ENCODE peak calls at places on chromosome 22, in eight cellular contexts. One of them, this sample, is unnamed.

GRCh38 chr22:37781434-37782059 is 26.2 kb upstream of the GCAT start:
- DNase-seq in AG10803: no peak
- DNase-seq in Kasumi-1: peak
- DNase-seq in activated effector memory CD4-positive, alpha-beta T cell treated with anti-CD3 and anti-CD28 coated beads, Interleukin-2, amount 50 U/mL, for 16 hours: no peak
- DNase-seq in germinal center: no peak
- DNase-seq in adipocyte: no peak
- DNase-seq in AG08395: no peak
- DNase-seq in small intestine: no peak
- DNase-seq in this sample: no peak

GRCh38 chr22:27810566-27810965 is 9.0 kb upstream of the MN1 start:
- DNase-seq in AG08395: peak
- DNase-seq in Kasumi-1: no peak
- DNase-seq in small intestine: no peak
- DNase-seq in activated effector memory CD4-positive, alpha-beta T cell treated with anti-CD3 and anti-CD28 coated beads, Interleukin-2, amount 50 U/mL, for 16 hours: no peak
- DNase-seq in AG10803: peak
- DNase-seq in germinal center: no peak
- DNase-seq in adipocyte: peak
- DNase-seq in this sample: no peak

GRCh38 chr22:46537221-46537945 is at the start of gene CELSR1:
- DNase-seq in activated effector memory CD4-positive, alpha-beta T cell treated with anti-CD3 and anti-CD28 coated beads, Interleukin-2, amount 50 U/mL, for 16 hours: peak
- DNase-seq in germinal center: peak
- DNase-seq in AG08395: no peak
- DNase-seq in adipocyte: peak
- DNase-seq in Kasumi-1: no peak
- DNase-seq in small intestine: no peak
- DNase-seq in AG10803: no peak
- DNase-seq in this sample: no peak

GRCh38 chr22:38504731-38505594 is 1.1 kb downstream of the DDX17 start:
- DNase-seq in adipocyte: peak
- DNase-seq in Kasumi-1: peak
- DNase-seq in germinal center: peak
- DNase-seq in AG10803: peak
- DNase-seq in activated effector memory CD4-positive, alpha-beta T cell treated with anti-CD3 and anti-CD28 coated beads, Interleukin-2, amount 50 U/mL, for 16 hours: peak
- DNase-seq in small intestine: peak
- DNase-seq in AG08395: no peak
- DNase-seq in this sample: peak

GRCh38 chr22:30742291-30743256 is 47.9 kb downstream of the OSBP2 start:
- DNase-seq in AG08395: no peak
- DNase-seq in AG10803: no peak
- DNase-seq in small intestine: no peak
- DNase-seq in activated effector memory CD4-positive, alpha-beta T cell treated with anti-CD3 and anti-CD28 coated beads, Interleukin-2, amount 50 U/mL, for 16 hours: peak
- DNase-seq in adipocyte: peak
- DNase-seq in Kasumi-1: no peak
- DNase-seq in germinal center: no peak
- DNase-seq in this sample: no peak

GRCh38 chr22:46066691-46067090 is 83.6 kb upstream of the PPARA start:
- DNase-seq in Kasumi-1: no peak
- DNase-seq in germinal center: no peak
- DNase-seq in activated effector memory CD4-positive, alpha-beta T cell treated with anti-CD3 and anti-CD28 coated beads, Interleukin-2, amount 50 U/mL, for 16 hours: peak
- DNase-seq in small intestine: peak
- DNase-seq in AG08395: no peak
- DNase-seq in AG10803: peak
- DNase-seq in adipocyte: no peak
- DNase-seq in this sample: no peak

GRCh38 chr22:19679476-19680099 is 34.7 kb upstream of the SEPTIN5 start:
- DNase-seq in Kasumi-1: no peak
- DNase-seq in AG10803: peak
- DNase-seq in activated effector memory CD4-positive, alpha-beta T cell treated with anti-CD3 and anti-CD28 coated beads, Interleukin-2, amount 50 U/mL, for 16 hours: peak
- DNase-seq in adipocyte: peak
- DNase-seq in germinal center: peak
- DNase-seq in small intestine: peak
- DNase-seq in AG08395: peak
- DNase-seq in this sample: no peak

GRCh38 chr22:43399980-43400358 is 11.8 kb upstream of the MPPED1 start:
- DNase-seq in activated effector memory CD4-positive, alpha-beta T cell treated with anti-CD3 and anti-CD28 coated beads, Interleukin-2, amount 50 U/mL, for 16 hours: no peak
- DNase-seq in adipocyte: no peak
- DNase-seq in germinal center: no peak
- DNase-seq in Kasumi-1: no peak
- DNase-seq in AG10803: no peak
- DNase-seq in AG08395: no peak
- DNase-seq in small intestine: no peak
- DNase-seq in this sample: no peak

GRCh38 chr22:50481440-50482106 is at the start of gene ADM2:
- DNase-seq in small intestine: peak
- DNase-seq in activated effector memory CD4-positive, alpha-beta T cell treated with anti-CD3 and anti-CD28 coated beads, Interleukin-2, amount 50 U/mL, for 16 hours: peak
- DNase-seq in germinal center: peak
- DNase-seq in adipocyte: peak
- DNase-seq in AG08395: peak
- DNase-seq in AG10803: peak
- DNase-seq in Kasumi-1: no peak
- DNase-seq in this sample: no peak

GRCh38 chr22:40215266-40215665 is 37.5 kb downstream of the TNRC6B start:
- DNase-seq in small intestine: no peak
- DNase-seq in activated effector memory CD4-positive, alpha-beta T cell treated with anti-CD3 and anti-CD28 coated beads, Interleukin-2, amount 50 U/mL, for 16 hours: no peak
- DNase-seq in adipocyte: no peak
- DNase-seq in AG10803: peak
- DNase-seq in AG08395: no peak
- DNase-seq in germinal center: no peak
- DNase-seq in Kasumi-1: peak
- DNase-seq in this sample: peak

GRCh38 chr22:19066531-19067271 is 55.5 kb downstream of the DGCR2 start:
- DNase-seq in adipocyte: peak
- DNase-seq in germinal center: no peak
- DNase-seq in AG08395: peak
- DNase-seq in activated effector memory CD4-positive, alpha-beta T cell treated with anti-CD3 and anti-CD28 coated beads, Interleukin-2, amount 50 U/mL, for 16 hours: no peak
- DNase-seq in small intestine: no peak
- DNase-seq in Kasumi-1: no peak
- DNase-seq in AG10803: peak
- DNase-seq in this sample: no peak

GRCh38 chr22:36541831-36542391 is 12.9 kb upstream of the EIF3D start:
- DNase-seq in adipocyte: peak
- DNase-seq in germinal center: no peak
- DNase-seq in activated effector memory CD4-positive, alpha-beta T cell treated with anti-CD3 and anti-CD28 coated beads, Interleukin-2, amount 50 U/mL, for 16 hours: peak
- DNase-seq in Kasumi-1: no peak
- DNase-seq in AG10803: peak
- DNase-seq in AG08395: peak
- DNase-seq in small intestine: no peak
- DNase-seq in this sample: no peak